ENCODE peak calls at places on chromosomes 5 and 9, in seven cellular contexts. One of them, this sample, is unnamed.

GRCh38 chr5:54088081-54088480 is 222.3 kb downstream of the ARL15 start:
- DNase-seq in fibroblast of the aortic adventitia: no peak
- DNase-seq in cardiac fibroblast: peak
- DNase-seq in heart right ventricle: no peak
- DNase-seq in Peyer's patch: no peak
- DNase-seq in tibial nerve: no peak
- DNase-seq in CD4-positive, alpha-beta T cell: no peak
- DNase-seq in this sample: no peak

GRCh38 chr9:78778843-78779486 is 482.0 kb downstream of the PSAT1 start:
- DNase-seq in fibroblast of the aortic adventitia: peak
- DNase-seq in cardiac fibroblast: no peak
- DNase-seq in heart right ventricle: no peak
- DNase-seq in Peyer's patch: no peak
- DNase-seq in tibial nerve: no peak
- DNase-seq in CD4-positive, alpha-beta T cell: no peak
- DNase-seq in this sample: no peak

GRCh38 chr5:123429993-123430392 is 6.8 kb upstream of the CEP120 start:
- DNase-seq in fibroblast of the aortic adventitia: peak
- DNase-seq in cardiac fibroblast: peak
- DNase-seq in heart right ventricle: no peak
- DNase-seq in Peyer's patch: no peak
- DNase-seq in tibial nerve: no peak
- DNase-seq in CD4-positive, alpha-beta T cell: no peak
- DNase-seq in this sample: no peak

GRCh38 chr9:84062538-84062937 is 81.9 kb downstream of the RMI1 start:
- DNase-seq in fibroblast of the aortic adventitia: no peak
- DNase-seq in cardiac fibroblast: peak
- DNase-seq in heart right ventricle: peak
- DNase-seq in Peyer's patch: no peak
- DNase-seq in tibial nerve: no peak
- DNase-seq in CD4-positive, alpha-beta T cell: no peak
- DNase-seq in this sample: no peak

GRCh38 chr9:33125871-33126822 is 41.0 kb downstream of the B4GALT1 start:
- DNase-seq in fibroblast of the aortic adventitia: peak
- DNase-seq in cardiac fibroblast: peak
- DNase-seq in heart right ventricle: no peak
- DNase-seq in Peyer's patch: peak
- DNase-seq in tibial nerve: no peak
- DNase-seq in CD4-positive, alpha-beta T cell: no peak
- DNase-seq in this sample: no peak

GRCh38 chr5:107248065-107248695 is 422.6 kb downstream of the EFNA5 start:
- DNase-seq in fibroblast of the aortic adventitia: peak
- DNase-seq in cardiac fibroblast: peak
- DNase-seq in heart right ventricle: peak
- DNase-seq in Peyer's patch: peak
- DNase-seq in tibial nerve: peak
- DNase-seq in CD4-positive, alpha-beta T cell: no peak
- DNase-seq in this sample: no peak

GRCh38 chr5:132364319-132364718 is 5.2 kb upstream of the SLC22A5 start:
- DNase-seq in fibroblast of the aortic adventitia: peak
- DNase-seq in cardiac fibroblast: peak
- DNase-seq in heart right ventricle: no peak
- DNase-seq in Peyer's patch: no peak
- DNase-seq in tibial nerve: no peak
- DNase-seq in CD4-positive, alpha-beta T cell: no peak
- DNase-seq in this sample: no peak

GRCh38 chr9:7432989-7433388 is 366.6 kb downstream of the DMAC1 start:
- DNase-seq in fibroblast of the aortic adventitia: no peak
- DNase-seq in cardiac fibroblast: no peak
- DNase-seq in heart right ventricle: no peak
- DNase-seq in Peyer's patch: no peak
- DNase-seq in tibial nerve: no peak
- DNase-seq in CD4-positive, alpha-beta T cell: no peak
- DNase-seq in this sample: no peak

GRCh38 chr5:158590936-158591863 is 508.5 kb downstream of the EBF1 start:
- DNase-seq in fibroblast of the aortic adventitia: peak
- DNase-seq in cardiac fibroblast: peak
- DNase-seq in heart right ventricle: peak
- DNase-seq in Peyer's patch: no peak
- DNase-seq in tibial nerve: no peak
- DNase-seq in CD4-positive, alpha-beta T cell: no peak
- DNase-seq in this sample: no peak

GRCh38 chr9:106535439-106535838 is 327.5 kb upstream of the ZNF462 start:
- DNase-seq in fibroblast of the aortic adventitia: no peak
- DNase-seq in cardiac fibroblast: no peak
- DNase-seq in heart right ventricle: no peak
- DNase-seq in Peyer's patch: no peak
- DNase-seq in tibial nerve: no peak
- DNase-seq in CD4-positive, alpha-beta T cell: no peak
- DNase-seq in this sample: no peak

GRCh38 chr9:126794441-126794840 is 10.4 kb upstream of the ZBTB43 start:
- DNase-seq in fibroblast of the aortic adventitia: no peak
- DNase-seq in cardiac fibroblast: no peak
- DNase-seq in heart right ventricle: no peak
- DNase-seq in Peyer's patch: no peak
- DNase-seq in tibial nerve: no peak
- DNase-seq in CD4-positive, alpha-beta T cell: no peak
- DNase-seq in this sample: peak

GRCh38 chr5:113336975-113337374 is 97.8 kb downstream of the TSSK1B start:
- DNase-seq in fibroblast of the aortic adventitia: peak
- DNase-seq in cardiac fibroblast: peak
- DNase-seq in heart right ventricle: peak
- DNase-seq in Peyer's patch: no peak
- DNase-seq in tibial nerve: no peak
- DNase-seq in CD4-positive, alpha-beta T cell: no peak
- DNase-seq in this sample: no peak

GRCh38 chr5:148836272-148837250 is 10.2 kb downstream of the ADRB2 start:
- DNase-seq in fibroblast of the aortic adventitia: no peak
- DNase-seq in cardiac fibroblast: no peak
- DNase-seq in heart right ventricle: no peak
- DNase-seq in Peyer's patch: no peak
- DNase-seq in tibial nerve: no peak
- DNase-seq in CD4-positive, alpha-beta T cell: no peak
- DNase-seq in this sample: no peak

GRCh38 chr5:40797273-40798011 is 732 bp downstream of the PRKAA1 start:
- DNase-seq in fibroblast of the aortic adventitia: peak
- DNase-seq in cardiac fibroblast: peak
- DNase-seq in heart right ventricle: peak
- DNase-seq in Peyer's patch: peak
- DNase-seq in tibial nerve: peak
- DNase-seq in CD4-positive, alpha-beta T cell: peak
- DNase-seq in this sample: peak

GRCh38 chr5:122144236-122144635 is 14.9 kb downstream of the ZNF474 start:
- DNase-seq in fibroblast of the aortic adventitia: no peak
- DNase-seq in cardiac fibroblast: no peak
- DNase-seq in heart right ventricle: no peak
- DNase-seq in Peyer's patch: no peak
- DNase-seq in tibial nerve: no peak
- DNase-seq in CD4-positive, alpha-beta T cell: no peak
- DNase-seq in this sample: no peak

GRCh38 chr5:62206150-62206829 is 99.7 kb upstream of the KIF2A start:
- DNase-seq in fibroblast of the aortic adventitia: no peak
- DNase-seq in cardiac fibroblast: no peak
- DNase-seq in heart right ventricle: no peak
- DNase-seq in Peyer's patch: no peak
- DNase-seq in tibial nerve: no peak
- DNase-seq in CD4-positive, alpha-beta T cell: no peak
- DNase-seq in this sample: no peak

GRCh38 chr9:89658401-89658800 is 53.6 kb downstream of the GADD45G start:
- DNase-seq in fibroblast of the aortic adventitia: no peak
- DNase-seq in cardiac fibroblast: no peak
- DNase-seq in heart right ventricle: no peak
- DNase-seq in Peyer's patch: no peak
- DNase-seq in tibial nerve: no peak
- DNase-seq in CD4-positive, alpha-beta T cell: no peak
- DNase-seq in this sample: no peak

GRCh38 chr5:136674178-136674577 is 308.8 kb upstream of the TRPC7 start:
- DNase-seq in fibroblast of the aortic adventitia: no peak
- DNase-seq in cardiac fibroblast: no peak
- DNase-seq in heart right ventricle: no peak
- DNase-seq in Peyer's patch: no peak
- DNase-seq in tibial nerve: no peak
- DNase-seq in CD4-positive, alpha-beta T cell: no peak
- DNase-seq in this sample: no peak

GRCh38 chr5:133994990-133995333 is 9.8 kb downstream of the VDAC1 start:
- DNase-seq in fibroblast of the aortic adventitia: no peak
- DNase-seq in cardiac fibroblast: no peak
- DNase-seq in heart right ventricle: no peak
- DNase-seq in Peyer's patch: no peak
- DNase-seq in tibial nerve: no peak
- DNase-seq in CD4-positive, alpha-beta T cell: no peak
- DNase-seq in this sample: no peak

GRCh38 chr5:133998807-133999206 is 6.0 kb downstream of the VDAC1 start:
- DNase-seq in fibroblast of the aortic adventitia: no peak
- DNase-seq in cardiac fibroblast: no peak
- DNase-seq in heart right ventricle: no peak
- DNase-seq in Peyer's patch: no peak
- DNase-seq in tibial nerve: no peak
- DNase-seq in CD4-positive, alpha-beta T cell: no peak
- DNase-seq in this sample: no peak

GRCh38 chr5:133995341-133995740 is 9.4 kb downstream of the VDAC1 start:
- DNase-seq in fibroblast of the aortic adventitia: no peak
- DNase-seq in cardiac fibroblast: no peak
- DNase-seq in heart right ventricle: no peak
- DNase-seq in Peyer's patch: no peak
- DNase-seq in tibial nerve: no peak
- DNase-seq in CD4-positive, alpha-beta T cell: no peak
- DNase-seq in this sample: no peak

GRCh38 chr5:133995903-133996563 is 8.7 kb downstream of the VDAC1 start:
- DNase-seq in fibroblast of the aortic adventitia: no peak
- DNase-seq in cardiac fibroblast: no peak
- DNase-seq in heart right ventricle: no peak
- DNase-seq in Peyer's patch: no peak
- DNase-seq in tibial nerve: no peak
- DNase-seq in CD4-positive, alpha-beta T cell: no peak
- DNase-seq in this sample: no peak

DNA sequence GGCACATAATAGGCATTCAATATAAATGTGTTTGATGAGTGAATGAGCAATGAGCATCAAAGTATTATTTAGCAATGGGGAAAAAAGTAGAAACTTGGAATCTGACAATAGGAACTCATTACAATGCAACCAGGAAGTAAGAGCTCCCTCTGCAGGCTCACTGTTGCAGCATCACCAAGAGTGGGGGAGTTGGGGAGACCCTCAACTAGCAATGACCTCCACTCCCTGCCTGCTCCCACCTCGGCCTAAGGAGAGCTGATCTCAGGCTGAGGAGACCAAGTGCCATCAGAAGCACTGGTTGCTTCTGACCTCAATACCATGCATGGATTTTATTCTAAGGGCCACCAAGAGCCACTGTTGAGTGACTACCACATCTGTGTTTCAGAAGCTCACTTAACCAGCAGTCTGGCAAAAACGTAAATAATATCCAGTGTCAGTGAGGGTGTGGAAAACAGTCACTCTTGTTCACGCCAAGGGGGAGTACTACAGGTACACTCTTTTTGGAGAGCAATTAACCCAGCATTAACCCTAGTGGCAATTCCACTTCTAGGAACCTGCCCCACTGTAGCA is 8.0 kb downstream of the VDAC1 start:
- DNase-seq in fibroblast of the aortic adventitia: no peak
- DNase-seq in cardiac fibroblast: no peak
- DNase-seq in heart right ventricle: no peak
- DNase-seq in Peyer's patch: no peak
- DNase-seq in tibial nerve: no peak
- DNase-seq in CD4-positive, alpha-beta T cell: no peak
- DNase-seq in this sample: no peak
- TF ChIP-seq CTCF in fibroblast of the aortic adventitia: peak
- TF ChIP-seq CTCF in cardiac fibroblast: peak
- TF ChIP-seq CTCF in heart right ventricle: peak
- TF ChIP-seq CTCF in Peyer's patch: no peak
- TF ChIP-seq CTCF in tibial nerve: no peak
- TF ChIP-seq CTCF in CD4-positive, alpha-beta T cell: peak
- TF ChIP-seq CTCF in this sample: peak

GRCh38 chr5:169474226-169474625 is 109.3 kb upstream of the SPDL1 start:
- DNase-seq in fibroblast of the aortic adventitia: no peak
- DNase-seq in cardiac fibroblast: no peak
- DNase-seq in heart right ventricle: no peak
- DNase-seq in Peyer's patch: no peak
- DNase-seq in tibial nerve: no peak
- DNase-seq in CD4-positive, alpha-beta T cell: no peak
- DNase-seq in this sample: no peak
- TF ChIP-seq CTCF in fibroblast of the aortic adventitia: no peak
- TF ChIP-seq CTCF in cardiac fibroblast: no peak
- TF ChIP-seq CTCF in heart right ventricle: no peak
- TF ChIP-seq CTCF in Peyer's patch: no peak
- TF ChIP-seq CTCF in tibial nerve: no peak
- TF ChIP-seq CTCF in CD4-positive, alpha-beta T cell: no peak
- TF ChIP-seq CTCF in this sample: no peak

GRCh38 chr5:179262126-179262920 is 82.9 kb downstream of the ADAMTS2 start:
- DNase-seq in fibroblast of the aortic adventitia: no peak
- DNase-seq in cardiac fibroblast: no peak
- DNase-seq in heart right ventricle: no peak
- DNase-seq in Peyer's patch: peak
- DNase-seq in tibial nerve: no peak
- DNase-seq in CD4-positive, alpha-beta T cell: no peak
- DNase-seq in this sample: peak

GRCh38 chr5:179263391-179264052 is 81.7 kb downstream of the ADAMTS2 start:
- DNase-seq in fibroblast of the aortic adventitia: no peak
- DNase-seq in cardiac fibroblast: no peak
- DNase-seq in heart right ventricle: no peak
- DNase-seq in Peyer's patch: peak
- DNase-seq in tibial nerve: no peak
- DNase-seq in CD4-positive, alpha-beta T cell: no peak
- DNase-seq in this sample: no peak

GRCh38 chr5:179259731-179260323 is 85.4 kb downstream of the ADAMTS2 start:
- DNase-seq in fibroblast of the aortic adventitia: no peak
- DNase-seq in cardiac fibroblast: no peak
- DNase-seq in heart right ventricle: no peak
- DNase-seq in Peyer's patch: no peak
- DNase-seq in tibial nerve: no peak
- DNase-seq in CD4-positive, alpha-beta T cell: no peak
- DNase-seq in this sample: peak

GRCh38 chr5:179260324-179261070 is 84.8 kb downstream of the ADAMTS2 start:
- DNase-seq in fibroblast of the aortic adventitia: no peak
- DNase-seq in cardiac fibroblast: no peak
- DNase-seq in heart right ventricle: no peak
- DNase-seq in Peyer's patch: peak
- DNase-seq in tibial nerve: no peak
- DNase-seq in CD4-positive, alpha-beta T cell: no peak
- DNase-seq in this sample: peak

GRCh38 chr5:179261301-179262125 is 83.7 kb downstream of the ADAMTS2 start:
- DNase-seq in fibroblast of the aortic adventitia: no peak
- DNase-seq in cardiac fibroblast: no peak
- DNase-seq in heart right ventricle: no peak
- DNase-seq in Peyer's patch: peak
- DNase-seq in tibial nerve: no peak
- DNase-seq in CD4-positive, alpha-beta T cell: no peak
- DNase-seq in this sample: peak
- TF ChIP-seq CTCF in fibroblast of the aortic adventitia: peak
- TF ChIP-seq CTCF in cardiac fibroblast: peak
- TF ChIP-seq CTCF in heart right ventricle: peak
- TF ChIP-seq CTCF in Peyer's patch: no peak
- TF ChIP-seq CTCF in tibial nerve: no peak
- TF ChIP-seq CTCF in CD4-positive, alpha-beta T cell: no peak
- TF ChIP-seq CTCF in this sample: no peak

DNA sequence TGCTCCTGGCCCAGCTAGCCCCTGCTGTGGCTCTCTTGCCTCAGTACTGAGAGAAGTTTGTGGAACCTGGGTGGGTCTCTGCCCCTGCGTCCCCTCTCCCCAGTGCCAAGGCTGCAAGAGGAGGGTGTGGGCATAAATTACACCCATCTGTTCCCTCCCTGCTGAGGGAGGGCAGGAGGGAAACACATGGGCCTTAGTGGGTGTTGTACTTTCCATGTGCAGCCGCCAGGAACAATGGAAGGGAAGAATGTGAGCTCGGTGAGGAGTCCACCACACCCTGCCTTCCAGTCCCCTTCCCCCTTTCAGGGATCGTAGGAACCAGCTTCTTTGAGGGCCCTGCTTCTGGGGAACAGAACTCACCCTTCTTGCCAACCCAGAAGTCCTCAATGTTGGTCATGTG is 138.2 kb upstream of the KLF4 start:
- DNase-seq in fibroblast of the aortic adventitia: no peak
- DNase-seq in cardiac fibroblast: no peak
- DNase-seq in heart right ventricle: no peak
- DNase-seq in Peyer's patch: no peak
- DNase-seq in tibial nerve: no peak
- DNase-seq in CD4-positive, alpha-beta T cell: no peak
- DNase-seq in this sample: no peak
- TF ChIP-seq CTCF in fibroblast of the aortic adventitia: no peak
- TF ChIP-seq CTCF in cardiac fibroblast: no peak
- TF ChIP-seq CTCF in heart right ventricle: no peak
- TF ChIP-seq CTCF in Peyer's patch: no peak
- TF ChIP-seq CTCF in tibial nerve: no peak
- TF ChIP-seq CTCF in CD4-positive, alpha-beta T cell: no peak
- TF ChIP-seq CTCF in this sample: no peak